ENCODE peak calls at places on chromosome 6, in ten cellular contexts. One of them, this sample, is unnamed.

GRCh38 chr6:67129780-67130179 is 1422.8 kb upstream of the EYS start:
- DNase-seq in gastrocnemius medialis: no peak
- DNase-seq in body of pancreas: no peak
- DNase-seq in right lobe of liver: no peak
- DNase-seq in heart left ventricle: no peak
- DNase-seq in breast epithelium: no peak
- DNase-seq in prostate gland: no peak
- DNase-seq in adrenal gland: no peak
- DNase-seq in ovary: no peak
- DNase-seq in NB4: no peak
- DNase-seq in this sample: no peak

GRCh38 chr6:136592930-136593673 is 42.9 kb upstream of the MAP7 start:
- DNase-seq in gastrocnemius medialis: no peak
- DNase-seq in body of pancreas: no peak
- DNase-seq in right lobe of liver: no peak
- DNase-seq in heart left ventricle: no peak
- DNase-seq in breast epithelium: no peak
- DNase-seq in prostate gland: no peak
- DNase-seq in adrenal gland: no peak
- DNase-seq in ovary: no peak
- DNase-seq in NB4: peak
- DNase-seq in this sample: no peak

GRCh38 chr6:42970859-42971612 is 7.9 kb downstream of the PEX6 start:
- DNase-seq in gastrocnemius medialis: no peak
- DNase-seq in body of pancreas: no peak
- DNase-seq in right lobe of liver: no peak
- DNase-seq in heart left ventricle: no peak
- DNase-seq in breast epithelium: no peak
- DNase-seq in prostate gland: no peak
- DNase-seq in adrenal gland: no peak
- DNase-seq in ovary: no peak
- DNase-seq in NB4: peak
- DNase-seq in this sample: no peak

GRCh38 chr6:43454290-43455033 is 886 bp downstream of the DLK2 start:
- DNase-seq in gastrocnemius medialis: peak
- DNase-seq in body of pancreas: peak
- DNase-seq in right lobe of liver: peak
- DNase-seq in heart left ventricle: peak
- DNase-seq in breast epithelium: peak
- DNase-seq in prostate gland: peak
- DNase-seq in adrenal gland: peak
- DNase-seq in ovary: peak
- DNase-seq in NB4: peak
- DNase-seq in this sample: peak

GRCh38 chr6:154468760-154469159 is 41.7 kb downstream of the CNKSR3 start:
- DNase-seq in gastrocnemius medialis: no peak
- DNase-seq in body of pancreas: no peak
- DNase-seq in right lobe of liver: no peak
- DNase-seq in heart left ventricle: no peak
- DNase-seq in breast epithelium: no peak
- DNase-seq in prostate gland: no peak
- DNase-seq in adrenal gland: no peak
- DNase-seq in ovary: no peak
- DNase-seq in NB4: no peak
- DNase-seq in this sample: no peak

GRCh38 chr6:23031986-23032385 is 462.6 kb downstream of the HDGFL1 start:
- DNase-seq in gastrocnemius medialis: no peak
- DNase-seq in body of pancreas: no peak
- DNase-seq in right lobe of liver: no peak
- DNase-seq in heart left ventricle: no peak
- DNase-seq in breast epithelium: no peak
- DNase-seq in prostate gland: no peak
- DNase-seq in adrenal gland: no peak
- DNase-seq in ovary: no peak
- DNase-seq in NB4: no peak
- DNase-seq in this sample: no peak

GRCh38 chr6:48071833-48072232 is 39.2 kb downstream of the PTCHD4 start:
- DNase-seq in gastrocnemius medialis: no peak
- DNase-seq in body of pancreas: no peak
- DNase-seq in right lobe of liver: no peak
- DNase-seq in heart left ventricle: no peak
- DNase-seq in breast epithelium: no peak
- DNase-seq in prostate gland: no peak
- DNase-seq in adrenal gland: no peak
- DNase-seq in ovary: no peak
- DNase-seq in NB4: no peak
- DNase-seq in this sample: no peak

GRCh38 chr6:138817799-138818198 is 21.9 kb downstream of the ECT2L start:
- DNase-seq in gastrocnemius medialis: no peak
- DNase-seq in body of pancreas: peak
- DNase-seq in right lobe of liver: no peak
- DNase-seq in heart left ventricle: no peak
- DNase-seq in breast epithelium: peak
- DNase-seq in prostate gland: peak
- DNase-seq in adrenal gland: no peak
- DNase-seq in ovary: no peak
- DNase-seq in NB4: no peak
- DNase-seq in this sample: peak

GRCh38 chr6:168307011-168307694 is 12.4 kb downstream of the DACT2 start:
- DNase-seq in gastrocnemius medialis: no peak
- DNase-seq in body of pancreas: no peak
- DNase-seq in right lobe of liver: no peak
- DNase-seq in heart left ventricle: no peak
- DNase-seq in breast epithelium: no peak
- DNase-seq in prostate gland: no peak
- DNase-seq in adrenal gland: peak
- DNase-seq in ovary: no peak
- DNase-seq in NB4: no peak
- DNase-seq in this sample: no peak

GRCh38 chr6:34791164-34791841 is 580 bp upstream of the BLTP3A start:
- DNase-seq in gastrocnemius medialis: peak
- DNase-seq in body of pancreas: peak
- DNase-seq in right lobe of liver: peak
- DNase-seq in heart left ventricle: peak
- DNase-seq in breast epithelium: no peak
- DNase-seq in prostate gland: peak
- DNase-seq in adrenal gland: peak
- DNase-seq in ovary: peak
- DNase-seq in NB4: peak
- DNase-seq in this sample: peak

DNA sequence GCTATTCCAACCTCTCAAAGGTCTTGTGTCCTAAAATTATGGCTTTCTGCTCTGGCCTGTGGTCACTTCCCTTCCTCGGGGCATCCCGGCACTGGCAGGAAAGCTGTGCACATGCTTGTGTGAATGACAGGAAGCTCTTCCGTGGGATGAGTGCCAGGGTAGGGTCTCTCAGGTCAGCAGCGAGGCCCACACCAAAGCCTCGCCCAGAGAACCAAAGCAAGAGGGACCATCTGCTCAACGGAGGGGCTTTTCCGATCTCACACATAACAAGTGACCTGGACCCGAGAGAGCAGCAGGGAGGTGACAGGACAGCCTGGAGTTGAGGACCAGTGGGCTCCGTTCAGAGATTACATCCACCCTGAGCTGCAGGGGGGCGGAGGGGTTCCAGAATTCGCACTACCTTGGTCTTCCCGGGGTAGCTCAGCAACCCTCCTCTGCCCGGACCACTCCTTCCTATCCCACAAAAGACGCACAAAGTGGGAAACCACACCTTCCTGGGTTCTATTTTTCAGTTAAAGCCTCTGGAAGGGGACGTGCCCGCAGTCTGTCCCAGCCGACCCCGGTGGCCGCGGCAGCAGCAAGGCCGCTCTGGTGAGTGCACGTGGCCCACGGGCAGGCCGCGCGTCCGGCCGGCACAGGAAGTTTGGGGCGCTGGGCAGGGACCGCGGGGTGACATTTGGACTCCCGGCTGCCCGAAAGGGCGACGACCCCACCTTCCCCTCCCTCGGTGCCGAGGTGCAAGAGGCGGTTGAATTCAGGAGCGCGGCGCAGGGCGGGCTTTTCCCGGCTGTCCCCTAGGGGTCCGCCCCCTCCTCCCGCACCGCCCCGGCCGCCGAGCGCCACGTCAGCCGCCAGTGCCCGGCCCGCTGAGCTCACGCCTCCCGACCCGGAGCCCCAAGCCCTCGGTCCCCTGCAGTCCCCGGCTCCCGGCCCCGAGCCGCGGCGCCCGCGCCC is 988 bp downstream of the TXNDC5 start:
- DNase-seq in gastrocnemius medialis: peak
- DNase-seq in body of pancreas: peak
- DNase-seq in right lobe of liver: peak
- DNase-seq in heart left ventricle: peak
- DNase-seq in breast epithelium: no peak
- DNase-seq in prostate gland: peak
- DNase-seq in adrenal gland: peak
- DNase-seq in ovary: peak
- DNase-seq in NB4: peak
- DNase-seq in this sample: peak
- TF ChIP-seq POLR2A in gastrocnemius medialis: no peak
- TF ChIP-seq POLR2A in body of pancreas: no peak
- TF ChIP-seq POLR2A in right lobe of liver: no peak
- TF ChIP-seq POLR2A in heart left ventricle: no peak
- TF ChIP-seq POLR2A in breast epithelium: no peak
- TF ChIP-seq POLR2A in prostate gland: no peak
- TF ChIP-seq POLR2A in adrenal gland: no peak
- TF ChIP-seq POLR2A in ovary: no peak
- TF ChIP-seq POLR2A in NB4: no peak
- TF ChIP-seq POLR2A in this sample: peak

DNA sequence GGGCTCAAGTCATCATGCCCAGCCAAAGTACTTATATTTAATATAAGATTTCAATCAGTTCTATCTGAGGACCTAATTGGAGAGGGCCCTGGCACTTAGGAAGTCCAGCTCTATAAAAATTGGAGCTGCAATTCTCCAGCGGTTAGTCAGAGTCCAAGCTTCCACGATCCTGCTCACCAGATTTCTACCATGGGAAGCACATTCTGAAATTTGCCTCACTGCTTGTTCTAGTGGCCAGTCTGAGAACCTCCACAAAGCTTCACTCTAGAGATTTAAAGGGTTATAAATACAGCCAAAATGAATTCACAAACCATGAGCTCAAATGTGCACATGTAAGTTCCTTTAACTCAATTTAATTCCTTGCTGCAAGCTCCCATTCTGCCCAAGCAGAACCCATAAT is 33.5 kb downstream of the PNLDC1 start:
- DNase-seq in gastrocnemius medialis: no peak
- DNase-seq in body of pancreas: no peak
- DNase-seq in right lobe of liver: no peak
- DNase-seq in heart left ventricle: no peak
- DNase-seq in breast epithelium: no peak
- DNase-seq in prostate gland: no peak
- DNase-seq in adrenal gland: no peak
- DNase-seq in ovary: no peak
- DNase-seq in NB4: no peak
- DNase-seq in this sample: no peak
- TF ChIP-seq POLR2A in gastrocnemius medialis: no peak
- TF ChIP-seq POLR2A in body of pancreas: no peak
- TF ChIP-seq POLR2A in right lobe of liver: no peak
- TF ChIP-seq POLR2A in heart left ventricle: no peak
- TF ChIP-seq POLR2A in breast epithelium: no peak
- TF ChIP-seq POLR2A in prostate gland: no peak
- TF ChIP-seq POLR2A in adrenal gland: no peak
- TF ChIP-seq POLR2A in ovary: no peak
- TF ChIP-seq POLR2A in NB4: no peak
- TF ChIP-seq POLR2A in this sample: no peak

GRCh38 chr6:38937839-38938613 is 110.6 kb upstream of the GLP1R start:
- DNase-seq in gastrocnemius medialis: no peak
- DNase-seq in body of pancreas: no peak
- DNase-seq in right lobe of liver: no peak
- DNase-seq in heart left ventricle: no peak
- DNase-seq in breast epithelium: no peak
- DNase-seq in prostate gland: no peak
- DNase-seq in adrenal gland: no peak
- DNase-seq in ovary: no peak
- DNase-seq in NB4: no peak
- DNase-seq in this sample: no peak

GRCh38 chr6:38929560-38929959 is 119.0 kb upstream of the GLP1R start:
- DNase-seq in gastrocnemius medialis: no peak
- DNase-seq in body of pancreas: no peak
- DNase-seq in right lobe of liver: no peak
- DNase-seq in heart left ventricle: no peak
- DNase-seq in breast epithelium: no peak
- DNase-seq in prostate gland: no peak
- DNase-seq in adrenal gland: no peak
- DNase-seq in ovary: no peak
- DNase-seq in NB4: no peak
- DNase-seq in this sample: no peak

GRCh38 chr6:38933426-38933825 is 115.2 kb upstream of the GLP1R start:
- DNase-seq in gastrocnemius medialis: no peak
- DNase-seq in body of pancreas: no peak
- DNase-seq in right lobe of liver: no peak
- DNase-seq in heart left ventricle: no peak
- DNase-seq in breast epithelium: no peak
- DNase-seq in prostate gland: no peak
- DNase-seq in adrenal gland: no peak
- DNase-seq in ovary: no peak
- DNase-seq in NB4: peak
- DNase-seq in this sample: peak

GRCh38 chr6:38938741-38939140 is 109.8 kb upstream of the GLP1R start:
- DNase-seq in gastrocnemius medialis: no peak
- DNase-seq in body of pancreas: no peak
- DNase-seq in right lobe of liver: no peak
- DNase-seq in heart left ventricle: no peak
- DNase-seq in breast epithelium: no peak
- DNase-seq in prostate gland: no peak
- DNase-seq in adrenal gland: no peak
- DNase-seq in ovary: no peak
- DNase-seq in NB4: no peak
- DNase-seq in this sample: no peak

DNA sequence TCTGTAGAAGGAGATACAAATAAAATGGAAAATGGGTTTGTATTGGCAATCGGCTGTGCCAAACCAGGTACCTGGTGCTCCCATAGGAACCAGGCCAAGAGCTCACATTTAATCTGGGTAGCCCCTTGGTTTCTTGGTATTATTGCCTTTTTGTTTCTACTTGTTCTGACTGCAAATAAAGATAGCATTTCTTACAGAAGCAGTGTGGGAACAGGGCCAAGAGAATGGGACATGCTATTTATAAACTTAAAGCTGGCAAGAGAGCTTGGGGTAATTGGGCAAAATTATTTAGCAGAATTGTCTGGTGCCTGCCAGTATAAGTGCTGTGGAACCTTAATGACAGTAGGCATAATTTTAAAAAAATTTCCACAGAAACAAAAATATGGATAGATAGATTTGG is 113.5 kb upstream of the GLP1R start:
- DNase-seq in gastrocnemius medialis: no peak
- DNase-seq in body of pancreas: peak
- DNase-seq in right lobe of liver: no peak
- DNase-seq in heart left ventricle: no peak
- DNase-seq in breast epithelium: no peak
- DNase-seq in prostate gland: peak
- DNase-seq in adrenal gland: no peak
- DNase-seq in ovary: no peak
- DNase-seq in NB4: no peak
- DNase-seq in this sample: no peak
- TF ChIP-seq POLR2A in gastrocnemius medialis: no peak
- TF ChIP-seq POLR2A in body of pancreas: no peak
- TF ChIP-seq POLR2A in right lobe of liver: no peak
- TF ChIP-seq POLR2A in heart left ventricle: no peak
- TF ChIP-seq POLR2A in breast epithelium: no peak
- TF ChIP-seq POLR2A in prostate gland: no peak
- TF ChIP-seq POLR2A in adrenal gland: no peak
- TF ChIP-seq POLR2A in ovary: no peak
- TF ChIP-seq POLR2A in NB4: no peak
- TF ChIP-seq POLR2A in this sample: no peak

GRCh38 chr6:26055670-26056582 is 31.3 kb upstream of the HFE start:
- DNase-seq in gastrocnemius medialis: peak
- DNase-seq in body of pancreas: peak
- DNase-seq in right lobe of liver: peak
- DNase-seq in heart left ventricle: peak
- DNase-seq in breast epithelium: peak
- DNase-seq in prostate gland: peak
- DNase-seq in adrenal gland: peak
- DNase-seq in ovary: peak
- DNase-seq in NB4: peak
- DNase-seq in this sample: peak
- TF ChIP-seq POLR2A in gastrocnemius medialis: peak
- TF ChIP-seq POLR2A in body of pancreas: peak
- TF ChIP-seq POLR2A in right lobe of liver: peak
- TF ChIP-seq POLR2A in heart left ventricle: peak
- TF ChIP-seq POLR2A in breast epithelium: peak
- TF ChIP-seq POLR2A in prostate gland: peak
- TF ChIP-seq POLR2A in adrenal gland: peak
- TF ChIP-seq POLR2A in ovary: peak
- TF ChIP-seq POLR2A in NB4: peak
- TF ChIP-seq POLR2A in this sample: peak